ENCODE peak calls at places on chromosomes 3 and 15, in eight cellular contexts. One of them, this sample, is unnamed.

GRCh38 chr3:10964537-10965167 is 27.9 kb upstream of the SLC6A1 start:
- DNase-seq in thyroid gland: no peak
- DNase-seq in putamen: no peak
- DNase-seq in ACHN: peak
- DNase-seq in ureter: no peak
- DNase-seq in activated naive CD4-positive, alpha-beta T cell: no peak
- DNase-seq in colonic mucosa: no peak
- DNase-seq in stimulated activated CD4-positive, alpha-beta T cell treated with anti-CD3 and anti-CD28 coated beads, Interleukin-2, amount 100 ng/mL, for 48 hours: no peak
- DNase-seq in this sample: no peak

GRCh38 chr3:41024031-41024836 is 175.1 kb upstream of the CTNNB1 start:
- DNase-seq in putamen: no peak
- DNase-seq in stimulated activated CD4-positive, alpha-beta T cell treated with anti-CD3 and anti-CD28 coated beads, Interleukin-2, amount 100 ng/mL, for 48 hours: no peak
- DNase-seq in ACHN: no peak
- DNase-seq in activated naive CD4-positive, alpha-beta T cell: no peak
- DNase-seq in colonic mucosa: no peak
- DNase-seq in thyroid gland: no peak
- DNase-seq in ureter: no peak
- DNase-seq in this sample: no peak

GRCh38 chr15:60493166-60493565 is 14.2 kb upstream of the ICE2 start:
- DNase-seq in activated naive CD4-positive, alpha-beta T cell: no peak
- DNase-seq in stimulated activated CD4-positive, alpha-beta T cell treated with anti-CD3 and anti-CD28 coated beads, Interleukin-2, amount 100 ng/mL, for 48 hours: no peak
- DNase-seq in putamen: no peak
- DNase-seq in ACHN: no peak
- DNase-seq in colonic mucosa: no peak
- DNase-seq in thyroid gland: no peak
- DNase-seq in ureter: no peak
- DNase-seq in this sample: no peak

GRCh38 chr3:4885322-4885721 is 93.9 kb upstream of the BHLHE40 start:
- DNase-seq in putamen: no peak
- DNase-seq in ureter: no peak
- DNase-seq in colonic mucosa: no peak
- DNase-seq in thyroid gland: no peak
- DNase-seq in stimulated activated CD4-positive, alpha-beta T cell treated with anti-CD3 and anti-CD28 coated beads, Interleukin-2, amount 100 ng/mL, for 48 hours: no peak
- DNase-seq in activated naive CD4-positive, alpha-beta T cell: no peak
- DNase-seq in ACHN: no peak
- DNase-seq in this sample: no peak

GRCh38 chr3:183731611-183732010 is 34.0 kb downstream of the YEATS2 start:
- DNase-seq in ACHN: no peak
- DNase-seq in stimulated activated CD4-positive, alpha-beta T cell treated with anti-CD3 and anti-CD28 coated beads, Interleukin-2, amount 100 ng/mL, for 48 hours: no peak
- DNase-seq in activated naive CD4-positive, alpha-beta T cell: no peak
- DNase-seq in putamen: no peak
- DNase-seq in colonic mucosa: no peak
- DNase-seq in ureter: no peak
- DNase-seq in thyroid gland: no peak
- DNase-seq in this sample: no peak

GRCh38 chr3:196268270-196269163 is 19.0 kb downstream of the PCYT1A start:
- DNase-seq in ureter: no peak
- DNase-seq in colonic mucosa: no peak
- DNase-seq in thyroid gland: no peak
- DNase-seq in putamen: no peak
- DNase-seq in ACHN: no peak
- DNase-seq in stimulated activated CD4-positive, alpha-beta T cell treated with anti-CD3 and anti-CD28 coated beads, Interleukin-2, amount 100 ng/mL, for 48 hours: no peak
- DNase-seq in activated naive CD4-positive, alpha-beta T cell: no peak
- DNase-seq in this sample: no peak

GRCh38 chr3:155313916-155314315 is 20.4 kb upstream of the STRIT1 start:
- DNase-seq in putamen: no peak
- DNase-seq in stimulated activated CD4-positive, alpha-beta T cell treated with anti-CD3 and anti-CD28 coated beads, Interleukin-2, amount 100 ng/mL, for 48 hours: no peak
- DNase-seq in thyroid gland: no peak
- DNase-seq in activated naive CD4-positive, alpha-beta T cell: no peak
- DNase-seq in ureter: no peak
- DNase-seq in colonic mucosa: no peak
- DNase-seq in ACHN: no peak
- DNase-seq in this sample: no peak

GRCh38 chr3:126267169-126267975 is 87.0 kb upstream of the ALDH1L1 start:
- DNase-seq in colonic mucosa: peak
- DNase-seq in activated naive CD4-positive, alpha-beta T cell: no peak
- DNase-seq in stimulated activated CD4-positive, alpha-beta T cell treated with anti-CD3 and anti-CD28 coated beads, Interleukin-2, amount 100 ng/mL, for 48 hours: no peak
- DNase-seq in ACHN: peak
- DNase-seq in ureter: peak
- DNase-seq in putamen: peak
- DNase-seq in thyroid gland: peak
- DNase-seq in this sample: peak

GRCh38 chr3:163971861-163972260 is 1106.4 kb downstream of the SI start:
- DNase-seq in ACHN: no peak
- DNase-seq in putamen: no peak
- DNase-seq in stimulated activated CD4-positive, alpha-beta T cell treated with anti-CD3 and anti-CD28 coated beads, Interleukin-2, amount 100 ng/mL, for 48 hours: no peak
- DNase-seq in thyroid gland: no peak
- DNase-seq in ureter: no peak
- DNase-seq in activated naive CD4-positive, alpha-beta T cell: no peak
- DNase-seq in colonic mucosa: no peak
- DNase-seq in this sample: no peak

GRCh38 chr3:46013316-46014094 is 13.8 kb downstream of the XCR1 start:
- DNase-seq in putamen: no peak
- DNase-seq in thyroid gland: no peak
- DNase-seq in colonic mucosa: no peak
- DNase-seq in stimulated activated CD4-positive, alpha-beta T cell treated with anti-CD3 and anti-CD28 coated beads, Interleukin-2, amount 100 ng/mL, for 48 hours: no peak
- DNase-seq in ACHN: no peak
- DNase-seq in activated naive CD4-positive, alpha-beta T cell: no peak
- DNase-seq in ureter: peak
- DNase-seq in this sample: no peak

GRCh38 chr3:150391200-150391599 is 16.9 kb upstream of the TSC22D2 start:
- DNase-seq in ureter: no peak
- DNase-seq in stimulated activated CD4-positive, alpha-beta T cell treated with anti-CD3 and anti-CD28 coated beads, Interleukin-2, amount 100 ng/mL, for 48 hours: no peak
- DNase-seq in activated naive CD4-positive, alpha-beta T cell: no peak
- DNase-seq in thyroid gland: no peak
- DNase-seq in putamen: no peak
- DNase-seq in colonic mucosa: no peak
- DNase-seq in ACHN: no peak
- DNase-seq in this sample: no peak

GRCh38 chr3:104066658-104067057 is 1300.1 kb upstream of the ALCAM start:
- DNase-seq in putamen: no peak
- DNase-seq in thyroid gland: no peak
- DNase-seq in ureter: no peak
- DNase-seq in colonic mucosa: no peak
- DNase-seq in ACHN: no peak
- DNase-seq in activated naive CD4-positive, alpha-beta T cell: no peak
- DNase-seq in stimulated activated CD4-positive, alpha-beta T cell treated with anti-CD3 and anti-CD28 coated beads, Interleukin-2, amount 100 ng/mL, for 48 hours: no peak
- DNase-seq in this sample: no peak